ENCODE peak calls at places on chromosomes 1 and 21, in ten cellular contexts. B is endothelial cell of umbilical vein, F is heart left ventricle, R is H54, U is body of pancreas, W is A549, E is ovary, G is stomach, H is IMR-90, A is adrenal gland. C is an unnamed sample.

GRCh38 chr1:107831921-107832320 is 133.1 kb downstream of the VAV3 start:
- DNase-seq in E (no peak), U (no peak), G (no peak), A (no peak), W (no peak), R (no peak), F (no peak), B (no peak), H (no peak), C (no peak)

GRCh38 chr1:64631346-64632052 is 113.4 kb upstream of the RAVER2 start:
- DNase-seq in H (no peak), R (no peak), G (no peak), F (no peak), A (no peak), W (no peak), U (no peak), B (no peak), E (no peak), C (no peak)

GRCh38 chr1:190474010-190474409 is 3.7 kb downstream of the BRINP3 start:
- DNase-seq in A (no peak), R (no peak), H (no peak), U (no peak), E (no peak), F (no peak), B (no peak), G (no peak), W (no peak), C (no peak)

GRCh38 chr1:165773324-165773965 is 4.8 kb upstream of the TMCO1 start:
- DNase-seq in W (no peak), G (no peak), U (no peak), B (peak), R (peak), E (no peak), F (no peak), A (peak), H (peak), C (no peak)

GRCh38 chr1:91948501-91949355 is 473 bp upstream of the BRDT start:
- DNase-seq in B (no peak), R (no peak), G (no peak), A (no peak), W (no peak), H (no peak), E (no peak), F (no peak), U (no peak), C (no peak)

GRCh38 chr1:55670331-55671082 is 455.3 kb upstream of the USP24 start:
- DNase-seq in B (no peak), E (no peak), G (no peak), H (peak), R (no peak), U (no peak), A (no peak), F (no peak), W (no peak), C (no peak)

GRCh38 chr1:171983584-171983983 is 142.3 kb downstream of the DNM3 start:
- DNase-seq in U (no peak), E (no peak), R (no peak), G (no peak), A (no peak), B (peak), F (no peak), H (peak), W (no peak), C (no peak)

GRCh38 chr1:94130851-94131595 is 10.1 kb upstream of the ABCA4 start:
- DNase-seq in E (no peak), G (no peak), H (peak), A (no peak), F (no peak), R (no peak), W (no peak), U (no peak), B (no peak), C (no peak)

GRCh38 chr1:218779341-218779831 is 394.3 kb upstream of the LYPLAL1 start:
- DNase-seq in U (no peak), R (no peak), G (no peak), A (no peak), B (no peak), W (no peak), E (no peak), F (no peak), H (peak), C (no peak)

GRCh38 chr1:244874974-244875579 is 10.7 kb upstream of the HNRNPU start:
- DNase-seq in G (no peak), U (no peak), F (no peak), H (no peak), W (no peak), B (no peak), A (no peak), E (no peak), R (no peak), C (no peak)

GRCh38 chr1:115069186-115069585 is 20.1 kb downstream of the TSPAN2 start:
- DNase-seq in E (no peak), B (no peak), R (peak), W (no peak), U (no peak), H (peak), F (no peak), A (no peak), G (no peak), C (no peak)

GRCh38 chr1:101407505-101408211 is 170.8 kb downstream of the S1PR1 start:
- DNase-seq in U (no peak), B (no peak), E (no peak), H (no peak), A (no peak), F (no peak), R (no peak), W (no peak), G (no peak), C (no peak)

GRCh38 chr1:184088037-184088436 is 36.5 kb downstream of the TSEN15 start:
- DNase-seq in H (no peak), U (no peak), B (no peak), R (no peak), F (no peak), E (no peak), W (no peak), G (no peak), A (no peak), C (no peak)

GRCh38 chr1:160438935-160439334 is 38.6 kb downstream of the VANGL2 start:
- DNase-seq in R (no peak), A (no peak), E (no peak), B (no peak), F (no peak), U (no peak), H (no peak), W (no peak), G (no peak), C (no peak)

GRCh38 chr1:4170548-4170947 is 270.5 kb upstream of the C1orf174 start:
- DNase-seq in U (no peak), B (no peak), F (no peak), H (no peak), R (no peak), W (no peak), E (no peak), A (no peak), G (no peak), C (no peak)

GRCh38 chr1:176854725-176855433 is 309.6 kb downstream of the ASTN1 start:
- DNase-seq in B (no peak), E (no peak), F (no peak), G (no peak), A (no peak), R (no peak), H (no peak), W (no peak), U (peak), C (no peak)

GRCh38 chr1:236361909-236362590 is 32.0 kb upstream of the EDARADD start:
- DNase-seq in F (no peak), G (no peak), U (no peak), E (no peak), A (no peak), R (no peak), H (no peak), W (no peak), B (no peak), C (peak)

GRCh38 chr1:14815175-14815882 is 216.8 kb downstream of the KAZN start:
- DNase-seq in H (peak), E (no peak), W (no peak), A (peak), R (no peak), G (peak), B (no peak), F (no peak), U (peak), C (no peak)

GRCh38 chr21:31343680-31344480 is at the start of gene TIAM1:
- DNase-seq in A (peak), G (peak), H (peak), U (peak), B (no peak), E (no peak), R (peak), W (no peak), F (peak), C (no peak)

GRCh38 chr1:185567006-185567405 is 167.2 kb upstream of the HMCN1 start:
- DNase-seq in U (no peak), B (peak), W (peak), H (peak), G (no peak), R (no peak), E (no peak), A (no peak), F (no peak), C (no peak)

GRCh38 chr21:31554511-31555022 is 104.9 kb upstream of the SOD1 start:
- DNase-seq in E (no peak), G (no peak), R (peak), U (no peak), A (no peak), B (no peak), F (no peak), H (peak), W (no peak), C (no peak)

GRCh38 chr21:41632748-41633475 is 125.0 kb upstream of the TMPRSS2 start:
- DNase-seq in F (no peak), E (no peak), A (no peak), W (no peak), H (no peak), R (no peak), U (peak), B (no peak), G (peak), C (no peak)

GRCh38 chr1:157085416-157085815 is 14.2 kb downstream of the ETV3L start:
- DNase-seq in B (no peak), U (no peak), F (no peak), G (no peak), A (no peak), E (no peak), R (no peak), H (no peak), W (no peak), C (no peak)

GRCh38 chr1:205286335-205286950 is 35.1 kb downstream of the NUAK2 start:
- DNase-seq in U (no peak), R (no peak), W (no peak), B (no peak), E (no peak), G (peak), F (no peak), H (peak), A (no peak), C (no peak)

GRCh38 chr1:35499652-35500176 is 57.5 kb downstream of the KIAA0319L start:
- DNase-seq in U (no peak), W (no peak), A (no peak), F (no peak), E (no peak), H (no peak), G (peak), R (no peak), B (no peak), C (no peak)

GRCh38 chr1:156103521-156103947 is 11.0 kb upstream of the LMNA start:
- DNase-seq in H (peak), U (no peak), A (no peak), B (peak), R (peak), W (no peak), G (no peak), F (no peak), E (peak), C (no peak)

GRCh38 chr1:966135-966602 is at the start of gene PLEKHN1:
- DNase-seq in R (peak), F (no peak), G (peak), A (peak), B (peak), H (peak), W (no peak), U (peak), E (no peak), C (no peak)
- TF ChIP-seq POLR2A in R (no peak), F (no peak), G (no peak), A (no peak), B (no peak), H (peak), W (peak), U (no peak), E (no peak), C (no peak)

DNA sequence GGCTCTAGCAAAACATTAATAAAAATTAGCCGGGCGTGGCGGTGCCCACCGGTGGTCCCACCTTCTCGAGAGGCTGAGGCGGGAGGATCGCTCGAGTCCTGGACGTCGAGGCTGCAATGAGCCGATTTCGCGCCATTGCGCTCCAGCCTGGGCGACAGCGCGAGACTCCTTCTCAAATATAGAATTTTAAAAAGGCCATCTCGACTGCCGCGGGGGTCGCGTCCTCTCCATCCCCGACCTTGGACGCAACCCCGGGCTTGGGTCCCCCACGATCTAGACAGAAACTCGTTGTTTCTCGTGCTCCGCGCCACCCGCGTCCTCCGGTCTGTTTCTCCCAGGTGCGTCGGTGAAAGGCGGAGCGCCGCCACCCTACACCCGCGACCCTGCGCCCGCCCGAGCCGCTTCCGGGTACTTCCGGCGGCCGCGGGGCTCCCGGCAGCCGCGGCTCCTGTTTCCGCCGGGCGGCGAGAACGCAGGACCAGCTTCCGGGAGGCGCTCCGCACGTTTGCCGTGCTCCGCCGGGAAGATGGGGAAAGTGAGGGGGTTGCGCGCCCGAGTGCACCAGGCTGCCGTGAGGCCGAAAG is at the start of gene SLX9:
- DNase-seq in H (peak), R (peak), A (peak), U (peak), W (peak), F (peak), G (peak), B (peak), E (peak), C (no peak)
- TF ChIP-seq POLR2A in H (no peak), R (peak), A (peak), U (peak), W (peak), F (no peak), G (no peak), B (peak), E (peak), C (no peak)

DNA sequence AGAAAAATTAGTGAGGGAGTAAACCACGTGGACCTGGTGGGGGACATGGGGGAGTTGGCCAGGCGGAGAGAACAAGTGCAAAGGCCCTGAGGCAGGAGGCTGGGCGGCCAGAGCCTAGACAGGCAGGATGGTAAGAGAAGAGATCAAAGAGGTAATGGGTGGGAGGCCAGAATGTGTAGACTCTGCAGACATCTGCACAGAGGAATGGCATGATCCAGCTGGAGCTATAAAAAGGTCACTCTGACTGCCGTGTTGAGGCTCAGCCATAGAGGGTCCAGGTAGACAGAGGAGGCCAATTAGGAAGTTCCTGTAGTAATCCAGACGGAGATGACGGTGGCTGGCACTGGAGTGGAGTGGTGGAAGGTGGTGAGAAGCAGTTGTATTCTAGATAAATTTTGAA is 3.6 kb downstream of the H6PD start:
- DNase-seq in B (no peak), U (peak), E (no peak), A (no peak), W (no peak), G (peak), H (no peak), R (no peak), F (no peak), C (no peak)
- TF ChIP-seq POLR2A in B (no peak), U (no peak), E (no peak), A (no peak), W (no peak), G (no peak), H (no peak), R (no peak), F (no peak), C (no peak)

DNA sequence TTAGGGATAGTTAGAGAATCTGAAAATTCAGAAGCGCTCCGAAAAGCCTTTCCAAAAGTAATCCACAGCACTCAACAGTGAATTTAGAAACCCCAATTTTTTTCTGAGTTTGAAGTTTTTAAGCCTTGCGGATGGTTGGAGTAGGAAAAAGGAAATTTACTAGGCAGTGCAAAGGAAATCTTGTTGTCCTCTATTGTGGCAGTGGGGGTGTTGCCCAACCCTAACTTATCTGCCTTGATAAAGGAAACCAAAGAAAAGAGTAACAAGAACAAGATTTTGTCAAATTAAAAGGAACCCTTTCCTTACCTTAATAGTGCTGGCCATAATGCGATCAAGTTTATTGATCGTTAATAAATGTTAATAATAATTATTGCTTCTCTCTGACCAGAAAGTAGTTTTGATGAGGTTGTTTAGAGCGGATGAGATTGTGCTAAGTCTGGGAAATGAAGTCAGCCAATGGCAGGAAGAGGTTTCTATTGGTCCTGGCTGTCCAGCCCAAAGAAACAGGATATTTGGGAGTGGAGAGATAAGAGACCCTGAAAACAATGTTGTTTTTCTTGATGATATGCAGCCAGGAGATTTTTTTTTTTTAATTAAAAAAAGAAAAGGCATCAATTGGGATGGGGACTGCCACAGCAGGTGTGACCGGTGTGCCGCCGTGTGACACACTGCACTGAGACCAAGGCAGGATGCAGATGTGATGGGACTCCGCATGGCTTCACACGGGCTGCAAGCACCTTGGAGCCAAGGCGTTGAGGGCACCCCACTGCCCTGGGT is at the start of gene ERG:
- DNase-seq in W (no peak), F (peak), E (no peak), A (no peak), G (no peak), R (no peak), U (no peak), B (peak), H (no peak), C (no peak)
- TF ChIP-seq POLR2A in W (no peak), F (no peak), E (no peak), A (no peak), G (no peak), R (no peak), U (no peak), B (peak), H (no peak), C (no peak)

GRCh38 chr1:26417111-26417510 is 6.5 kb downstream of the LIN28A start:
- DNase-seq in G (peak), B (peak), R (peak), F (peak), A (peak), W (peak), H (peak), U (peak), E (peak), C (no peak)

GRCh38 chr1:26413031-26413430 is 2.4 kb downstream of the LIN28A start:
- DNase-seq in F (no peak), W (no peak), G (no peak), E (no peak), R (no peak), U (no peak), A (no peak), H (no peak), B (no peak), C (no peak)

GRCh38 chr1:26419494-26419893 is 8.9 kb downstream of the LIN28A start:
- DNase-seq in U (no peak), W (no peak), F (no peak), R (no peak), H (no peak), A (no peak), G (no peak), B (no peak), E (no peak), C (no peak)

GRCh38 chr1:26418865-26419349 is 8.3 kb downstream of the LIN28A start:
- DNase-seq in W (no peak), A (no peak), E (no peak), R (no peak), U (no peak), G (no peak), B (no peak), H (no peak), F (no peak), C (no peak)
- TF ChIP-seq POLR2A in W (no peak), A (no peak), E (no peak), R (no peak), U (no peak), G (no peak), B (no peak), H (no peak), F (no peak), C (no peak)

C was measured in vagina.